ENCODE peak calls at places on chromosomes 11 and 22, in seven cellular contexts. X, W, L, K, U, T and J are unnamed samples.

GRCh38 chr11:115715371-115715770 is 211.2 kb upstream of the CADM1 start:
- DNase-seq in X (no peak), W (no peak), L (no peak), K (no peak), U (no peak), T (no peak), J (no peak)

GRCh38 chr22:36332623-36333331 is 55.0 kb downstream of the MYH9 start:
- DNase-seq in X (no peak), W (no peak), L (no peak), K (no peak), U (no peak), T (peak), J (no peak)

GRCh38 chr22:35352214-35353111 is 28.4 kb upstream of the HMOX1 start:
- DNase-seq in X (peak), W (peak), L (no peak), K (no peak), U (no peak), T (no peak), J (no peak)

GRCh38 chr11:58028687-58029411 is 1.9 kb upstream of the OR6Q1 start:
- DNase-seq in X (no peak), W (no peak), L (no peak), K (peak), U (no peak), T (no peak), J (no peak)

GRCh38 chr22:22571429-22571828 is 12.4 kb upstream of the PRAME start:
- DNase-seq in X (no peak), W (no peak), L (no peak), K (no peak), U (no peak), T (no peak), J (no peak)

GRCh38 chr22:39985383-39986045 is 9.2 kb upstream of the FAM83F start:
- DNase-seq in X (peak), W (no peak), L (no peak), K (no peak), U (no peak), T (no peak), J (no peak)

GRCh38 chr22:44337658-44338004 is 24.9 kb upstream of the SHISAL1 start:
- DNase-seq in X (no peak), W (peak), L (peak), K (peak), U (no peak), T (no peak), J (no peak)

GRCh38 chr11:65422633-65423515 is at the start of gene NEAT1:
- DNase-seq in X (peak), W (peak), L (peak), K (peak), U (peak), T (peak), J (no peak)

GRCh38 chr22:30795118-30795517 is 100.4 kb downstream of the OSBP2 start:
- DNase-seq in X (no peak), W (no peak), L (no peak), K (no peak), U (no peak), T (no peak), J (no peak)

GRCh38 chr11:33396361-33396760 is 139.2 kb downstream of the HIPK3 start:
- DNase-seq in X (no peak), W (no peak), L (no peak), K (no peak), U (no peak), T (no peak), J (no peak)

GRCh38 chr11:121426476-121427454 is 25.3 kb upstream of the SORL1 start:
- DNase-seq in X (peak), W (peak), L (peak), K (no peak), U (no peak), T (no peak), J (no peak)

GRCh38 chr11:7004482-7004881 is 15.7 kb downstream of the ZNF214 start:
- DNase-seq in X (no peak), W (no peak), L (no peak), K (peak), U (no peak), T (no peak), J (no peak)

GRCh38 chr22:22709719-22710445 is 65.5 kb downstream of the GGTLC2 start:
- DNase-seq in X (no peak), W (peak), L (peak), K (no peak), U (no peak), T (no peak), J (no peak)

GRCh38 chr11:28195449-28195848 is 87.3 kb downstream of the METTL15 start:
- DNase-seq in X (no peak), W (no peak), L (no peak), K (no peak), U (no peak), T (no peak), J (no peak)

GRCh38 chr22:37079668-37080171 is 28.2 kb downstream of the KCTD17 start:
- DNase-seq in X (no peak), W (no peak), L (no peak), K (peak), U (no peak), T (no peak), J (no peak)

GRCh38 chr11:6315811-6316425 is 4.4 kb downstream of the CAVIN3 start:
- DNase-seq in X (peak), W (peak), L (peak), K (peak), U (no peak), T (peak), J (no peak)

GRCh38 chr11:134150195-134150903 is 73.4 kb downstream of the NCAPD3 start:
- DNase-seq in X (no peak), W (no peak), L (no peak), K (peak), U (no peak), T (peak), J (no peak)

GRCh38 chr11:128299132-128299726 is 288.1 kb downstream of the ETS1 start:
- DNase-seq in X (no peak), W (no peak), L (no peak), K (peak), U (peak), T (no peak), J (no peak)

GRCh38 chr11:28284206-28284605 is 176.0 kb downstream of the METTL15 start:
- DNase-seq in X (no peak), W (no peak), L (no peak), K (no peak), U (no peak), T (no peak), J (no peak)

GRCh38 chr22:41401781-41402648 is 20.3 kb downstream of the TEF start:
- DNase-seq in X (peak), W (peak), L (peak), K (peak), U (peak), T (peak), J (no peak)

GRCh38 chr11:65078151-65078550 is 5.7 kb downstream of the CDCA5 start:
- DNase-seq in X (peak), W (peak), L (peak), K (peak), U (no peak), T (no peak), J (no peak)

GRCh38 chr22:16803255-16803917 is 21.8 kb downstream of the XKR3 start:
- DNase-seq in X (no peak), W (no peak), L (no peak), K (no peak), U (no peak), T (no peak), J (no peak)

GRCh38 chr11:40027737-40028136 is 1431.7 kb downstream of the LRRC4C start:
- DNase-seq in X (no peak), W (no peak), L (no peak), K (no peak), U (no peak), T (no peak), J (no peak)

GRCh38 chr11:65779919-65780769 is 632 bp downstream of the AP5B1 start:
- DNase-seq in X (peak), W (peak), L (no peak), K (peak), U (peak), T (peak), J (peak)

GRCh38 chr11:59692915-59693314 is 20.7 kb downstream of the OR10V1 start:
- DNase-seq in X (no peak), W (no peak), L (no peak), K (no peak), U (no peak), T (no peak), J (no peak)

GRCh38 chr11:11467278-11467677 is 114.2 kb upstream of the CSNK2A3 start:
- DNase-seq in X (no peak), W (no peak), L (peak), K (no peak), U (no peak), T (peak), J (no peak)

GRCh38 chr11:18731949-18732821 is 6.2 kb upstream of the IGSF22 start:
- DNase-seq in X (no peak), W (peak), L (peak), K (peak), U (no peak), T (peak), J (peak)

GRCh38 chr22:48135641-48136040 is 1373.2 kb downstream of the TBC1D22A start:
- DNase-seq in X (no peak), W (no peak), L (no peak), K (no peak), U (no peak), T (no peak), J (no peak)

GRCh38 chr22:32754413-32755041 is 47.0 kb upstream of the TIMP3 start:
- DNase-seq in X (no peak), W (no peak), L (no peak), K (peak), U (no peak), T (no peak), J (no peak)

GRCh38 chr11:18067372-18067771 is 21.3 kb upstream of the TPH1 start:
- DNase-seq in X (no peak), W (no peak), L (no peak), K (no peak), U (no peak), T (no peak), J (no peak)

GRCh38 chr11:101661559-101661958 is 77.8 kb upstream of the TRPC6 start:
- DNase-seq in X (no peak), W (no peak), L (no peak), K (no peak), U (no peak), T (no peak), J (no peak)

GRCh38 chr11:78398715-78399114 is 18.9 kb downstream of the GAB2 start:
- DNase-seq in X (no peak), W (no peak), L (no peak), K (no peak), U (no peak), T (no peak), J (no peak)

GRCh38 chr11:834371-835316 is 1.9 kb downstream of the CD151 start:
- DNase-seq in X (peak), W (no peak), L (no peak), K (peak), U (peak), T (peak), J (no peak)

GRCh38 chr11:121595717-121596156 is 143.0 kb upstream of the SORL1-AS1 start:
- DNase-seq in X (peak), W (no peak), L (no peak), K (peak), U (peak), T (peak), J (no peak)

GRCh38 chr11:15805726-15806125 is 550.6 kb downstream of the SOX6 start:
- DNase-seq in X (no peak), W (no peak), L (no peak), K (no peak), U (no peak), T (no peak), J (no peak)

GRCh38 chr22:17754233-17754925 is 19.9 kb downstream of the BID start:
- DNase-seq in X (no peak), W (peak), L (no peak), K (no peak), U (no peak), T (no peak), J (no peak)

GRCh38 chr11:119523801-119524200 is 100.8 kb upstream of the THY1 start:
- DNase-seq in X (no peak), W (no peak), L (no peak), K (no peak), U (no peak), T (no peak), J (peak)

GRCh38 chr11:119521551-119521950 is 98.6 kb upstream of the THY1 start:
- DNase-seq in X (no peak), W (no peak), L (no peak), K (no peak), U (no peak), T (no peak), J (peak)

GRCh38 chr11:119520400-119520799 is 97.4 kb upstream of the THY1 start:
- DNase-seq in X (no peak), W (no peak), L (no peak), K (no peak), U (no peak), T (no peak), J (peak)

GRCh38 chr11:119520966-119521365 is 98.0 kb upstream of the THY1 start:
- DNase-seq in X (no peak), W (no peak), L (no peak), K (no peak), U (no peak), T (no peak), J (peak)

DNA sequence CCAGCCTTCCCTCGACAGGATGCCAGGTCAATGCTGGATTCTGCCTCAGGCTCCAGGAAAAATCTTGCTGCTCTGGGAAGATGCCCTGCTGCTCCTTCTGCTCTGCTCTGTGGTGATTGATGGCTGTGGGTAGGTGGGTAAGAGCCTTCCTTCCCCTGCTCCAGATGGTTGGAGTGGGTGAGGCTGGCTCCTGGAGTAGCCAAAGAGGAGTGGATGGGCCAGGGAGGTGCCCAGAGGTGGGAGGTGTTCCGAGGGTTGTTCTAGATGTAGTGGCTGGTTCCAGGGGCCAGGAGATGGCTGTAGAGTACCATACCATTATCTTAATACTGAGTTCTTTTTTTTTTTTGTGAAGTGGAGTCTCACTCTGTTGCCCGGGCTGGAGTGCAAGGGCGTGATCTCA is 99.6 kb upstream of the THY1 start:
- DNase-seq in X (no peak), W (no peak), L (no peak), K (no peak), U (no peak), T (no peak), J (peak)
- TF ChIP-seq CTCF in X (no peak), W (no peak), L (no peak), K (no peak), U (no peak), T (no peak), J (no peak)

DNA sequence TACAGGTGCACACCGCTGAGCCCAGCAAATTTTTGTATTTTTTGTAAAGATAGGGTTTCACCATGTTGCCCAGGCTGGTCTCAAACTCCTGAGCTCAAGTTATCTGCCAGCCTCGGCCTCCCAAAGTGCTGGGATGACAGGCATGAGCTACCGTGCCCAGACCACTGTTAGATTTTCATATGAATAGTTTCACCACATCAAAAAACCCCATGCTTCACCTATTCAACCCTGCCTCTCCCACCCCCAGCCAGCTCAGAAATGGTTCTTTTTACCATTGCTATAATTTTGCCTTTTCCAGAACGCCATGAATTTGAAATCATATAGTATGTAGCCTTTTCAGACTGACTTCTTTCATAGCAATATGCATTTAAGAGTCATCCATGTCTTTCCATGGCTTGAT is 37.9 kb downstream of the CDPF1 start:
- DNase-seq in X (peak), W (no peak), L (no peak), K (no peak), U (no peak), T (no peak), J (no peak)
- TF ChIP-seq CTCF in X (no peak), W (no peak), L (no peak), K (no peak), U (no peak), T (no peak), J (no peak)

GRCh38 chr11:8533332-8533731 is 60.7 kb downstream of the STK33 start:
- DNase-seq in X (no peak), W (peak), L (no peak), K (no peak), U (no peak), T (no peak), J (no peak)
- TF ChIP-seq CTCF in X (no peak), W (no peak), L (no peak), K (no peak), U (no peak), T (no peak), J (no peak)

DNA sequence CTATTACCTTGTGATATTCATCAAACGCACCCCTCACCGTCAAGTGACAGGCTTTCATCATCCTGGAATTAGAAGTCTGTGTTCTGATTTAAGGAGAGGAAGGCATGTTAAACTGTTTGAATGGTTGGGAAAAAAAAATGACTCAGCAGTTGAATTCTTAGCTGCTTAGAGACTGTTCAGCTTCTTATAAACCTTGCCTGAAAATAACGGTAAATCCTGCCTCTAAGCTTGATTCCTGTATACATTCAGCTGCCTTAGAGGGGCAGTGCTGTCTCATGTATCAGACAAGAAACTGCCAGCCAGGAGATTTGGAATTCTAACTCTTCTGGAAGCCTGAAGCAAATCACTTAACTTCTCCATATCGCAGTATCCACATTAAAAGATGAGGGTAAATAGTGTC is 437.4 kb downstream of the JRKL start:
- DNase-seq in X (no peak), W (peak), L (peak), K (peak), U (no peak), T (no peak), J (no peak)
- TF ChIP-seq CTCF in X (peak), W (peak), L (peak), K (peak), U (no peak), T (no peak), J (peak)